ENCODE peak calls at places on chromosomes 6 and 20, in ten cellular contexts. U, F, A, H, K, Z, J, R, G and C are unnamed samples.
A peak's percentile ranks its signal among the peaks of the same experiment; 100 is the strongest.

GRCh38 chr6:36536873-36537547 is 10.3 kb downstream of the STK38 start:
- DNase-seq in U (no peak), F (no peak), A (no peak), H (no peak), K (no peak), Z (no peak), J (no peak), R (no peak), G (no peak), C (no peak)

GRCh38 chr6:168015492-168016175 is 18.2 kb downstream of the KIF25 start:
- DNase-seq in U (no peak), F (no peak), A (no peak), H (no peak), K (no peak), Z (no peak), J (no peak), R (no peak), G (no peak), C (no peak)

GRCh38 chr20:47821481-47822100 is 36.3 kb upstream of the SULF2 start:
- DNase-seq in U (peak; percentile 95), F (no peak), A (no peak), H (peak; percentile 80), K (peak; percentile 55), Z (no peak), J (no peak), R (no peak), G (no peak), C (no peak)

GRCh38 chr20:18101125-18101820 is 36.4 kb upstream of the KAT14 start:
- DNase-seq in U (no peak), F (no peak), A (no peak), H (no peak), K (peak; percentile 97), Z (no peak), J (no peak), R (no peak), G (no peak), C (no peak)

GRCh38 chr6:73121421-73121993 is 103.8 kb downstream of the KHDC1L start:
- DNase-seq in U (peak; percentile 71), F (no peak), A (no peak), H (peak; percentile 78), K (peak; percentile 54), Z (no peak), J (no peak), R (no peak), G (no peak), C (no peak)

GRCh38 chr6:90078513-90079289 is 184.4 kb downstream of the GJA10 start:
- DNase-seq in U (no peak), F (no peak), A (no peak), H (peak; percentile 68), K (no peak), Z (no peak), J (no peak), R (no peak), G (peak; percentile 17), C (no peak)

GRCh38 chr6:129744880-129745237 is 34.9 kb upstream of the ARHGAP18 start:
- DNase-seq in U (no peak), F (no peak), A (no peak), H (no peak), K (no peak), Z (no peak), J (no peak), R (no peak), G (no peak), C (no peak)

GRCh38 chr6:160367798-160368547 is 19.8 kb downstream of the SLC22A3 start:
- DNase-seq in U (no peak), F (no peak), A (no peak), H (no peak), K (no peak), Z (no peak), J (no peak), R (no peak), G (no peak), C (no peak)

GRCh38 chr6:22558288-22558882 is 11.0 kb upstream of the HDGFL1 start:
- DNase-seq in U (no peak), F (no peak), A (no peak), H (no peak), K (no peak), Z (no peak), J (no peak), R (peak; percentile 68), G (no peak), C (no peak)

GRCh38 chr20:62466071-62466760 is 9.6 kb downstream of the GATA5 start:
- DNase-seq in U (no peak), F (no peak), A (no peak), H (no peak), K (no peak), Z (no peak), J (no peak), R (no peak), G (no peak), C (no peak)

GRCh38 chr6:117079946-117080345 is 185.4 kb upstream of the VGLL2 start:
- DNase-seq in U (no peak), F (no peak), A (no peak), H (no peak), K (no peak), Z (no peak), J (no peak), R (no peak), G (no peak), C (no peak)

GRCh38 chr6:38876470-38876869 is 161.4 kb downstream of the DNAH8 start:
- DNase-seq in U (no peak), F (no peak), A (no peak), H (peak; percentile 94), K (no peak), Z (no peak), J (no peak), R (no peak), G (peak; percentile 4), C (no peak)

GRCh38 chr6:47701374-47701773 is 3.0 kb downstream of the ADGRF4 start:
- DNase-seq in U (peak; percentile 69), F (no peak), A (no peak), H (peak; percentile 72), K (peak; percentile 14), Z (no peak), J (no peak), R (no peak), G (no peak), C (no peak)